ENCODE peak calls at places on chromosomes 5 and 9, in four cellular contexts. H is dorsolateral prefrontal cortex, D is astrocyte of the spinal cord, K is AG08396. X is an unnamed sample.

GRCh38 chr9:136329211-136329627 is 1.9 kb downstream of the GPSM1 start:
- DNase-seq in H (no peak), D (no peak), K (peak; percentile 47), X (no peak)

GRCh38 chr5:111383288-111383970 is 128.9 kb downstream of the STARD4 start:
- DNase-seq in H (no peak), D (peak; percentile 12), K (no peak), X (peak; percentile 74)

GRCh38 chr9:5698810-5699556 is 70.1 kb downstream of the RIC1 start:
- DNase-seq in H (no peak), D (peak; percentile 26), K (peak; percentile 34), X (no peak)

GRCh38 chr9:75087279-75087823 is 604 bp downstream of the NMRK1 start:
- DNase-seq in H (no peak), D (peak; percentile 63), K (peak; percentile 31), X (peak; percentile 59)

GRCh38 chr5:145791866-145792265 is 43.3 kb downstream of the PRELID2 start:
- DNase-seq in H (no peak), D (no peak), K (no peak), X (no peak)

GRCh38 chr5:41650131-41650530 is 139.7 kb upstream of the PLCXD3 start:
- DNase-seq in H (no peak), D (no peak), K (no peak), X (no peak)

GRCh38 chr5:134526483-134527155 is 1.1 kb downstream of the JADE2 start:
- DNase-seq in H (peak; percentile 72), D (no peak), K (peak; percentile 83), X (peak; percentile 26)

GRCh38 chr5:39566891-39567290 is 142.1 kb upstream of the DAB2 start:
- DNase-seq in H (no peak), D (no peak), K (no peak), X (no peak)

GRCh38 chr9:12878342-12878978 is 103.6 kb downstream of the LURAP1L start:
- DNase-seq in H (no peak), D (peak; percentile 37), K (no peak), X (no peak)

GRCh38 chr5:135823799-135824366 is 10.6 kb upstream of the SLC25A48 start:
- DNase-seq in H (no peak), D (no peak), K (no peak), X (no peak)

GRCh38 chr5:143562935-143563334 is 159.4 kb upstream of the NR3C1 start:
- DNase-seq in H (no peak), D (peak; percentile 91), K (peak; percentile 38), X (peak; percentile 9)

GRCh38 chr5:55187370-55187769 is 14.4 kb upstream of the CDC20B start:
- DNase-seq in H (no peak), D (no peak), K (no peak), X (peak; percentile 15)

GRCh38 chr5:66118294-66118693 is 25.8 kb upstream of the SREK1 start:
- DNase-seq in H (no peak), D (no peak), K (no peak), X (no peak)

GRCh38 chr9:85466834-85467233 is 274.9 kb downstream of the AGTPBP1 start:
- DNase-seq in H (no peak), D (no peak), K (no peak), X (no peak)

GRCh38 chr5:45507174-45507573 is 189.0 kb downstream of the HCN1 start:
- DNase-seq in H (peak; percentile 50), D (peak; percentile 7), K (no peak), X (peak; percentile 77)

GRCh38 chr5:97629281-97629680 is 446.2 kb upstream of the RIOK2 start:
- DNase-seq in H (peak; percentile 17), D (peak; percentile 40), K (peak; percentile 73), X (peak; percentile 51)

GRCh38 chr9:69931340-69931739 is 110.7 kb downstream of the CFAP95 start:
- DNase-seq in H (no peak), D (no peak), K (no peak), X (no peak)

GRCh38 chr9:130626249-130626982 is 38.0 kb upstream of the PRDM12 start:
- DNase-seq in H (no peak), D (no peak), K (peak; percentile 48), X (no peak)

GRCh38 chr5:90015584-90016018 is 394.0 kb downstream of the CETN3 start:
- DNase-seq in H (no peak), D (peak; percentile 71), K (no peak), X (peak; percentile 70)

GRCh38 chr5:11048760-11049159 is 287.7 kb upstream of the DAP start:
- DNase-seq in H (no peak), D (no peak), K (no peak), X (no peak)

GRCh38 chr5:107324071-107324470 is 346.7 kb downstream of the EFNA5 start:
- DNase-seq in H (no peak), D (peak; percentile 15), K (no peak), X (no peak)

GRCh38 chr5:51684794-51685355 is 301.6 kb downstream of the ISL1 start:
- DNase-seq in H (no peak), D (no peak), K (no peak), X (no peak)

GRCh38 chr9:86521322-86521721 is 167.1 kb upstream of the TUT7 start:
- DNase-seq in H (no peak), D (no peak), K (no peak), X (no peak)

GRCh38 chr5:74026310-74026709 is 400.3 kb downstream of the ARHGEF28 start:
- DNase-seq in H (no peak), D (no peak), K (no peak), X (no peak)

GRCh38 chr9:99112750-99113417 is 8.0 kb downstream of the TGFBR1 start:
- DNase-seq in H (no peak), D (no peak), K (no peak), X (no peak)

GRCh38 chr5:157917909-157918809 is 59.2 kb upstream of the CLINT1 start:
- DNase-seq in H (no peak), D (peak; percentile 68), K (peak; percentile 49), X (peak; percentile 62)

GRCh38 chr9:75086443-75087278 is 1.3 kb downstream of the NMRK1 start:
- DNase-seq in H (no peak), D (no peak), K (no peak), X (no peak)

GRCh38 chr5:171317225-171317624 is 8.2 kb downstream of the TLX3 start:
- DNase-seq in H (no peak), D (no peak), K (no peak), X (no peak)

GRCh38 chr9:85743290-85744128 is 1.8 kb upstream of the AGTPBP1 start:
- DNase-seq in H (no peak), D (peak; percentile 91), K (peak; percentile 6), X (peak; percentile 81)

GRCh38 chr5:76547242-76547890 is 75.8 kb downstream of the F2RL2 start:
- DNase-seq in H (no peak), D (no peak), K (no peak), X (no peak)

GRCh38 chr9:89563511-89564256 is 41.1 kb upstream of the GADD45G start:
- DNase-seq in H (no peak), D (no peak), K (no peak), X (no peak)

GRCh38 chr5:57503433-57503832 is 20.8 kb upstream of the ACTBL2 start:
- DNase-seq in H (no peak), D (peak; percentile 84), K (no peak), X (peak; percentile 56)

GRCh38 chr9:123960965-123961364 is 31.0 kb upstream of the DENND1A start:
- DNase-seq in H (no peak), D (no peak), K (no peak), X (no peak)

GRCh38 chr9:122151267-122151828 is 8.2 kb downstream of the NDUFA8 start:
- DNase-seq in H (no peak), D (no peak), K (no peak), X (no peak)

GRCh38 chr5:180133971-180134508 is 62.5 kb upstream of the RNF130 start:
- DNase-seq in H (no peak), D (no peak), K (no peak), X (no peak)

GRCh38 chr5:153630546-153630945 is 140.1 kb downstream of the GRIA1 start:
- DNase-seq in H (no peak), D (no peak), K (no peak), X (no peak)

X was measured in RPMI7951.